ENCODE peak calls at places on chromosomes 13 and 19, in ten cellular contexts. X is psoas muscle, Z is uterus, N is left ventricle myocardium inferior, G is cardiac muscle cell, O is transverse colon, V is lung, H is prostate gland, B is body of pancreas, Q is H9. M is an unnamed sample. For H3K4me1, the result is how much of the 10 kb centered on the place peaks cover.

GRCh38 chr19:57830071-57830602 is at the start of gene ZNF587B:
- DNase-seq in X (peak), Z (peak), N (peak), G (peak), O (peak), V (peak), H (peak), B (peak), Q (peak), M (peak)

GRCh38 chr19:35052599-35053190 is 11.2 kb downstream of the HPN start:
- DNase-seq in X (no peak), Z (no peak), N (no peak), G (no peak), O (no peak), V (no peak), H (no peak), B (no peak), Q (no peak), M (no peak)

GRCh38 chr13:107342747-107343146 is 774.8 kb upstream of the ARGLU1 start:
- DNase-seq in X (no peak), Z (no peak), N (no peak), G (no peak), O (no peak), V (no peak), H (no peak), B (no peak), Q (no peak), M (no peak)

GRCh38 chr13:26541041-26541440 is 16.4 kb upstream of the WASF3 start:
- DNase-seq in X (no peak), Z (no peak), N (no peak), G (no peak), O (no peak), V (no peak), H (no peak), B (no peak), Q (no peak), M (no peak)

GRCh38 chr19:1104452-1105216 is 840 bp downstream of the GPX4 start:
- DNase-seq in X (peak), Z (peak), N (peak), G (peak), O (peak), V (peak), H (peak), B (peak), Q (peak), M (peak)

GRCh38 chr19:40356681-40357595 is 8.4 kb downstream of the PLD3 start:
- DNase-seq in X (no peak), Z (no peak), N (no peak), G (no peak), O (no peak), V (no peak), H (no peak), B (no peak), Q (no peak), M (no peak)

GRCh38 chr19:27691991-27692390 is 1521.0 kb downstream of the UQCRFS1 start:
- DNase-seq in X (no peak), Z (no peak), N (no peak), G (no peak), O (no peak), V (no peak), H (no peak), B (no peak), Q (no peak), M (no peak)

GRCh38 chr13:100490692-100491091 is 97.9 kb downstream of the GGACT start:
- DNase-seq in X (no peak), Z (no peak), N (no peak), G (no peak), O (no peak), V (peak), H (no peak), B (no peak), Q (peak), M (no peak)

GRCh38 chr13:113904411-113904810 is 40.5 kb upstream of the GAS6 start:
- DNase-seq in X (peak), Z (peak), N (peak), G (peak), O (peak), V (peak), H (no peak), B (peak), Q (peak), M (no peak)

GRCh38 chr19:35427187-35427586 is 20.9 kb upstream of the FFAR2 start:
- DNase-seq in X (no peak), Z (no peak), N (no peak), G (no peak), O (no peak), V (no peak), H (no peak), B (no peak), Q (no peak), M (no peak)

GRCh38 chr19:31545766-31546165 is 196.5 kb upstream of the TSHZ3 start:
- DNase-seq in X (no peak), Z (no peak), N (no peak), G (no peak), O (no peak), V (no peak), H (no peak), B (no peak), Q (no peak), M (no peak)

GRCh38 chr13:80877944-80878241 is 537.0 kb upstream of the SPRY2 start:
- DNase-seq in X (no peak), Z (no peak), N (no peak), G (no peak), O (no peak), V (no peak), H (no peak), B (no peak), Q (no peak), M (no peak)

GRCh38 chr19:28377077-28377476 is 835.9 kb downstream of the UQCRFS1 start:
- DNase-seq in X (no peak), Z (no peak), N (no peak), G (peak), O (no peak), V (no peak), H (no peak), B (no peak), Q (no peak), M (no peak)

GRCh38 chr13:98214707-98215106 is 37.6 kb upstream of the RNF113B start:
- DNase-seq in X (no peak), Z (no peak), N (no peak), G (no peak), O (peak), V (peak), H (peak), B (peak), Q (no peak), M (no peak)

GRCh38 chr19:4970558-4971423 is 1.9 kb downstream of the KDM4B start:
- DNase-seq in X (no peak), Z (no peak), N (peak), G (peak), O (peak), V (no peak), H (no peak), B (peak), Q (no peak), M (no peak)

GRCh38 chr19:52200044-52200443 is 10.2 kb downstream of the PPP2R1A start:
- DNase-seq in X (peak), Z (peak), N (peak), G (peak), O (no peak), V (no peak), H (no peak), B (peak), Q (no peak), M (no peak)

GRCh38 chr19:51702103-51702753 is 9.1 kb downstream of the SPACA6 start:
- DNase-seq in X (peak), Z (peak), N (peak), G (peak), O (peak), V (peak), H (peak), B (peak), Q (peak), M (peak)

GRCh38 chr19:44212865-44213346 is 574 bp downstream of the ZNF227 start:
- DNase-seq in X (no peak), Z (no peak), N (no peak), G (peak), O (no peak), V (no peak), H (peak), B (no peak), Q (no peak), M (no peak)

GRCh38 chr19:42253245-42254082 is 1.5 kb downstream of the ERF start:
- DNase-seq in X (peak), Z (peak), N (peak), G (peak), O (peak), V (peak), H (no peak), B (peak), Q (peak), M (peak)

GRCh38 chr13:24279267-24279666 is 30.1 kb upstream of the C1QTNF9 start:
- DNase-seq in X (no peak), Z (no peak), N (no peak), G (no peak), O (no peak), V (no peak), H (no peak), B (no peak), Q (no peak), M (no peak)
- H3K4me1 ChIP-seq in X (under half), Z (under half), N (under half), G (under half), O (under half), V (under half), H (under half), B (under half), Q (under half), M (under half)

DNA sequence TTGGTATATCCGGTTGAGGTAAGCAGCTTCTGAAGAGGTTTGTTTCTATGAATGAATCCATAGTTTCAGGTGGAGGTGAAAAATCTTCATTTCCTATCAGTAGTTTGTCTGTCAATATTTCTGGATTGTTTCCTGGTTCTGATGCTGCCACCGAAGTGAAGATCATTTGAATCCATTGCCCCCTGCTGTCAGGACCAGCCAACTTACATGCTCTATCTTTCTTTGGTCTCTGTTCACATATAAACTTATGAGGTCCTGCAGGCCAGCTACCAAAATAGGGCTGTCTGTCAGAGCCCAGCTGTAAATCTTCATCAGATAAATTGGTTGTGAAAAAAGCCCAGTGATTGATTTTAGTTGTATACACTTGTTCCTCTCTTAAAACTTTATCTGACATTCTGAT is 15.2 kb upstream of the N4BP2L1 start:
- DNase-seq in X (no peak), Z (no peak), N (no peak), G (peak), O (peak), V (no peak), H (peak), B (peak), Q (no peak), M (peak)
- TF ChIP-seq CTCF in X (peak), Z (peak), N (peak), G (peak), O (peak), V (peak), H (peak), B (peak), Q (no peak), M (peak)

GRCh38 chr19:14512420-14512961 is 5.7 kb downstream of the DNAJB1 start:
- DNase-seq in X (no peak), Z (no peak), N (no peak), G (no peak), O (no peak), V (no peak), H (no peak), B (no peak), Q (no peak), M (no peak)
- H3K27ac ChIP-seq in X (no peak), Z (no peak), N (no peak), G (no peak), O (no peak), V (no peak), H (no peak), B (no peak), Q (no peak), M (no peak)

DNA sequence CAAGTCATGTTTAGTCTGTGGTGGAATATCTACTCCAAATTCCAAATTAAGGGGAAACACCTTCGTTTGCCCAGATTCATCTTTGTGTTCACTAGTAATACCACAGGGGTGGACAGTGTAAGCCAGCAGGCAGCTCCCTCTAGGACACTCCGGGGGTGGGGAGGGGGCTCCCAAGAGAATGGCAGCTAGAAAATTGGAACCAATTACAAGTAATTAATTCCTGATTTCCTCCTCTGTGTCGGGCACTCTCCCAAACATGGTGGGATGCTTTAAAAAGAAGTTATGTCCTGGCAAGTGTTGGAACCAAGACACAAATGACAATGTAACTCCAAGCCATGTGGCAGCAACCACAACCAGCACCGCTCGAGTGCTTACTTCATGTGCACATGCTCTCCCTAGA is 5.9 kb downstream of the COL4A1 start:
- DNase-seq in X (no peak), Z (peak), N (no peak), G (no peak), O (no peak), V (no peak), H (no peak), B (no peak), Q (no peak), M (no peak)
- H3K4me1 ChIP-seq in X (under half), Z (under half), N (half or more), G (under half), O (under half), V (under half), H (under half), B (under half), Q (under half), M (under half)

M was measured in Peyer's patch.